ENCODE peak calls at places on chromosomes 16 and 17, in six cellular contexts. I, S, K, J, N and V are unnamed samples.

GRCh38 chr17:64190468-64190867 is 60.5 kb upstream of the ERN1 start:
- DNase-seq in I (no peak), S (no peak), K (no peak), J (no peak), N (no peak), V (no peak)

GRCh38 chr17:6574689-6575595 is 18.6 kb upstream of the PITPNM3 start:
- DNase-seq in I (no peak), S (peak), K (peak), J (peak), N (peak), V (peak)

GRCh38 chr16:11121083-11121482 is 134.9 kb downstream of the SOCS1 start:
- DNase-seq in I (no peak), S (no peak), K (no peak), J (no peak), N (no peak), V (no peak)

GRCh38 chr16:30760160-30760559 is 1.7 kb downstream of the CFAP119 start:
- DNase-seq in I (no peak), S (no peak), K (no peak), J (no peak), N (no peak), V (no peak)

GRCh38 chr17:42675348-42675983 is 1.3 kb downstream of the PLEKHH3 start:
- DNase-seq in I (peak), S (no peak), K (no peak), J (no peak), N (no peak), V (no peak)

GRCh38 chr17:81329279-81329926 is 34.3 kb upstream of the SLC38A10 start:
- DNase-seq in I (no peak), S (peak), K (peak), J (peak), N (peak), V (peak)

GRCh38 chr17:29590261-29590978 is 972 bp upstream of the GIT1 start:
- DNase-seq in I (no peak), S (no peak), K (no peak), J (peak), N (peak), V (peak)

GRCh38 chr16:29898786-29899515 is 399 bp downstream of the SEZ6L2 start:
- DNase-seq in I (no peak), S (peak), K (no peak), J (no peak), N (no peak), V (peak)

GRCh38 chr17:10628756-10629155 is 28.4 kb downstream of the MYH3 start:
- DNase-seq in I (no peak), S (no peak), K (no peak), J (no peak), N (no peak), V (no peak)

GRCh38 chr17:72422505-72423285 is 301.9 kb downstream of the SOX9 start:
- DNase-seq in I (no peak), S (peak), K (peak), J (peak), N (peak), V (peak)

GRCh38 chr17:1627219-1627986 is 1.2 kb downstream of the SLC43A2 start:
- DNase-seq in I (no peak), S (peak), K (no peak), J (no peak), N (no peak), V (no peak)

GRCh38 chr17:43543300-43543699 is 2.8 kb downstream of the ETV4 start:
- DNase-seq in I (no peak), S (no peak), K (no peak), J (no peak), N (peak), V (no peak)

GRCh38 chr17:66248285-66248684 is 19.1 kb upstream of the APOH start:
- DNase-seq in I (no peak), S (no peak), K (no peak), J (no peak), N (no peak), V (no peak)

GRCh38 chr16:106623-107324 is 28.7 kb downstream of the MPG start:
- DNase-seq in I (peak), S (peak), K (peak), J (peak), N (peak), V (no peak)

GRCh38 chr16:31009894-31010293 is 544 bp downstream of the STX1B start:
- DNase-seq in I (no peak), S (no peak), K (no peak), J (no peak), N (no peak), V (no peak)

GRCh38 chr16:81551141-81551808 is 106.7 kb downstream of the CMIP start:
- DNase-seq in I (no peak), S (peak), K (no peak), J (peak), N (peak), V (no peak)